ENCODE peak calls at places on chromosomes 5 and 9, in six cellular contexts. Y, W, X, I, C and D are unnamed samples.

GRCh38 chr9:116238225-116238624 is 84.6 kb downstream of the PAPPA start:
- DNase-seq in Y (peak; percentile 82), W (no peak), X (no peak), I (no peak), C (no peak), D (no peak)

GRCh38 chr9:137320555-137321384 is 18.7 kb upstream of the NRARP start:
- DNase-seq in Y (no peak), W (no peak), X (no peak), I (no peak), C (no peak), D (no peak)

GRCh38 chr5:74889523-74890105 is 23.4 kb upstream of the FAM169A start:
- DNase-seq in Y (no peak), W (no peak), X (no peak), I (no peak), C (no peak), D (no peak)

GRCh38 chr5:84478603-84479002 is 93.9 kb upstream of the EDIL3 start:
- DNase-seq in Y (no peak), W (no peak), X (no peak), I (no peak), C (no peak), D (no peak)

GRCh38 chr9:73357607-73358006 is 205.9 kb downstream of the ANXA1 start:
- DNase-seq in Y (no peak), W (no peak), X (no peak), I (no peak), C (no peak), D (no peak)

GRCh38 chr9:93898502-93899426 is 56.4 kb downstream of the BARX1 start:
- DNase-seq in Y (no peak), W (no peak), X (no peak), I (no peak), C (no peak), D (no peak)

GRCh38 chr5:5598547-5599113 is 176.2 kb downstream of the ICE1 start:
- DNase-seq in Y (no peak), W (no peak), X (no peak), I (no peak), C (no peak), D (no peak)

GRCh38 chr5:127409236-127409921 is 108.1 kb upstream of the PRRC1 start:
- DNase-seq in Y (peak; percentile 34), W (no peak), X (no peak), I (no peak), C (no peak), D (no peak)

GRCh38 chr9:35272989-35273388 is 111.2 kb downstream of the UNC13B start:
- DNase-seq in Y (peak; percentile 22), W (no peak), X (no peak), I (no peak), C (no peak), D (no peak)

GRCh38 chr9:36632892-36633291 is 60.2 kb downstream of the MELK start:
- DNase-seq in Y (peak; percentile 59), W (no peak), X (no peak), I (no peak), C (peak; percentile 24), D (no peak)

GRCh38 chr5:135232958-135233357 is 166.1 kb downstream of the MACROH2A1 start:
- DNase-seq in Y (no peak), W (no peak), X (peak; percentile 35), I (no peak), C (no peak), D (no peak)

GRCh38 chr5:171580506-171581265 is 161.2 kb downstream of the FGF18 start:
- DNase-seq in Y (peak; percentile 28), W (no peak), X (no peak), I (no peak), C (no peak), D (no peak)

GRCh38 chr5:98583572-98583971 is 189.9 kb upstream of the RGMB start:
- DNase-seq in Y (no peak), W (no peak), X (no peak), I (no peak), C (no peak), D (no peak)

GRCh38 chr9:106800691-106801090 is 62.3 kb upstream of the ZNF462 start:
- DNase-seq in Y (peak; percentile 61), W (no peak), X (no peak), I (no peak), C (no peak), D (no peak)

GRCh38 chr9:124595743-124596142 is 88.5 kb upstream of the NR5A1 start:
- DNase-seq in Y (no peak), W (no peak), X (no peak), I (no peak), C (no peak), D (no peak)

GRCh38 chr5:68178579-68178978 is 37.0 kb upstream of the PIK3R1 start:
- DNase-seq in Y (no peak), W (no peak), X (no peak), I (no peak), C (no peak), D (no peak)

GRCh38 chr5:72783354-72783753 is 33.1 kb upstream of the TNPO1 start:
- DNase-seq in Y (no peak), W (no peak), X (no peak), I (no peak), C (no peak), D (no peak)

GRCh38 chr5:38360323-38361061 is 102.1 kb downstream of the EGFLAM start:
- DNase-seq in Y (no peak), W (no peak), X (no peak), I (no peak), C (no peak), D (no peak)

GRCh38 chr5:124996023-124996763 is 249.8 kb upstream of the ZNF608 start:
- DNase-seq in Y (peak; percentile 40), W (peak; percentile 78), X (no peak), I (no peak), C (no peak), D (no peak)

GRCh38 chr5:66967826-66968262 is 228.8 kb downstream of the CD180 start:
- DNase-seq in Y (no peak), W (no peak), X (no peak), I (no peak), C (no peak), D (no peak)

GRCh38 chr9:26675055-26675454 is 217.5 kb downstream of the CAAP1 start:
- DNase-seq in Y (peak; percentile 2), W (no peak), X (no peak), I (no peak), C (no peak), D (no peak)

GRCh38 chr5:37774912-37775483 is 64.8 kb downstream of the GDNF start:
- DNase-seq in Y (peak; percentile 35), W (no peak), X (no peak), I (no peak), C (peak; percentile 47), D (no peak)

GRCh38 chr5:150642567-150642927 is 2.1 kb downstream of the SYNPO start:
- DNase-seq in Y (peak; percentile 90), W (no peak), X (peak; percentile 77), I (no peak), C (no peak), D (peak; percentile 90)

GRCh38 chr9:91889161-91889560 is 60.9 kb downstream of the ROR2 start:
- DNase-seq in Y (no peak), W (no peak), X (no peak), I (no peak), C (no peak), D (no peak)

GRCh38 chr9:86703346-86703745 is 244.0 kb downstream of the GAS1 start:
- DNase-seq in Y (no peak), W (no peak), X (no peak), I (no peak), C (no peak), D (no peak)

GRCh38 chr5:50553560-50553984 is 112.5 kb upstream of the EMB start:
- DNase-seq in Y (no peak), W (no peak), X (no peak), I (no peak), C (no peak), D (no peak)

GRCh38 chr5:5688194-5688924 is 265.9 kb downstream of the ICE1 start:
- DNase-seq in Y (no peak), W (no peak), X (no peak), I (no peak), C (no peak), D (no peak)

GRCh38 chr5:171520300-171521170 is 101.1 kb downstream of the FGF18 start:
- DNase-seq in Y (peak; percentile 52), W (peak; percentile 42), X (no peak), I (no peak), C (no peak), D (no peak)

GRCh38 chr9:130106860-130107848 is 53.4 kb downstream of the GPR107 start:
- DNase-seq in Y (peak; percentile 97), W (peak; percentile 82), X (peak; percentile 80), I (peak; percentile 71), C (peak; percentile 60), D (peak; percentile 94)

DNA sequence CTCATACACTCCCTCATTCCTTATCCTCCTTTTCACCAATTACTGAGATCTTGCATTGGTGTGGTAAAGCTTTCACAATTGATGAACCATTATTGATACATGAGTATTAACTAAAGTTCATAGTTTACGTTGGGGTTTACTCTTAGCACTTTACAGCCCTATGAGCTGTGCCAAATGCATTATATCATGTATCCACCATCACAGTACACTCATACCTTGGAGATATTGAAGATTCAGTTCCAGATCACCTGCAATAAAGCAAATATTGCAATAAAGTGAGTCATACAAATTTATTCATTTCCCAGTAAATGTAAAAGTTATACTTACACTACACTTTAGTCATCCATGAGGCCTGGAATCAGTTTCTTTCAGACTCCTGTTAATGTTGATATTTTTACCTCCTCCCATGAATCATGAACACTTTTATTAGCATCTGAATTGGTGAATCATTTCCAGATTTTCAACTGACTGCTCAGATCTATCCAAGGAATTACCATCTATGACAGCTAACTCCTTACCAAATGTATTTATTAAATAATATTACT is 546.6 kb upstream of the PTPRD start:
- DNase-seq in Y (no peak), W (no peak), X (no peak), I (no peak), C (no peak), D (no peak)
- H3K9me3 ChIP-seq in Y (peaks cover 10% of the 10 kb centered on the region), W (no peaks in the 10 kb centered on the region), X (no peaks in the 10 kb centered on the region), I (peaks cover 6% of the 10 kb centered on the region), C (no peaks in the 10 kb centered on the region), D (peaks cover 4% of the 10 kb centered on the region)

GRCh38 chr9:1429328-1429727 is 379.2 kb downstream of the DMRT2 start:
- DNase-seq in Y (no peak), W (peak; percentile 18), X (no peak), I (no peak), C (no peak), D (no peak)

GRCh38 chr9:1434082-1434481 is 383.9 kb downstream of the DMRT2 start:
- DNase-seq in Y (no peak), W (no peak), X (no peak), I (no peak), C (no peak), D (no peak)
- H3K9me3 ChIP-seq in Y (no peaks in the 10 kb centered on the region), W (no peaks in the 10 kb centered on the region), X (no peaks in the 10 kb centered on the region), I (no peaks in the 10 kb centered on the region), C (no peaks in the 10 kb centered on the region), D (no peaks in the 10 kb centered on the region)

GRCh38 chr5:142472306-142472951 is 147.6 kb upstream of the SPRY4 start:
- DNase-seq in Y (peak; percentile 70), W (no peak), X (no peak), I (no peak), C (no peak), D (no peak)
- H3K9me3 ChIP-seq in Y (no peaks in the 10 kb centered on the region), W (no peaks in the 10 kb centered on the region), X (no peaks in the 10 kb centered on the region), I (no peaks in the 10 kb centered on the region), C (no peaks in the 10 kb centered on the region), D (no peaks in the 10 kb centered on the region)

GRCh38 chr5:159385529-159385928 is 55.2 kb upstream of the IL12B start:
- DNase-seq in Y (no peak), W (no peak), X (no peak), I (no peak), C (peak; percentile 12), D (no peak)
- H3K9me3 ChIP-seq in Y (peaks cover 61% of the 10 kb centered on the region), W (no peaks in the 10 kb centered on the region), X (peaks cover 14% of the 10 kb centered on the region), I (peaks cover 29% of the 10 kb centered on the region), C (no peaks in the 10 kb centered on the region), D (peaks cover 3% of the 10 kb centered on the region)